ENCODE peak calls at places on chromosomes 7 and 10, in four cellular contexts. B, V, G and E are unnamed samples.

GRCh38 chr10:131398166-131398565 is 86.6 kb upstream of the TCERG1L start:
- DNase-seq in B (no peak), V (no peak), G (no peak), E (no peak)

GRCh38 chr10:93749218-93749799 is 8.4 kb upstream of the LGI1 start:
- DNase-seq in B (peak; percentile 56), V (no peak), G (peak; percentile 90), E (no peak)

GRCh38 chr10:133422821-133423771 is 1.3 kb downstream of the SPRN start:
- DNase-seq in B (peak; percentile 63), V (no peak), G (peak; percentile 66), E (no peak)

GRCh38 chr10:130623680-130624271 is 487.6 kb downstream of the GLRX3 start:
- DNase-seq in B (no peak), V (no peak), G (no peak), E (no peak)

GRCh38 chr10:48573045-48573444 is 31.8 kb downstream of the ARHGAP22 start:
- DNase-seq in B (no peak), V (no peak), G (peak; percentile 3), E (no peak)

GRCh38 chr7:123748171-123748733 is 551 bp downstream of the WASL start:
- DNase-seq in B (peak; percentile 52), V (peak; percentile 28), G (peak; percentile 77), E (peak; percentile 35)

GRCh38 chr10:43194861-43195260 is 56.6 kb downstream of the CSGALNACT2 start:
- DNase-seq in B (peak; percentile 39), V (no peak), G (no peak), E (no peak)

GRCh38 chr7:1354661-1355567 is 104.4 kb downstream of the MICALL2 start:
- DNase-seq in B (no peak), V (no peak), G (no peak), E (no peak)

GRCh38 chr7:108845960-108846359 is 276.3 kb downstream of the DNAJB9 start:
- DNase-seq in B (no peak), V (no peak), G (no peak), E (no peak)

GRCh38 chr10:132421377-132422168 is 24.6 kb downstream of the PWWP2B start:
- DNase-seq in B (no peak), V (peak; percentile 65), G (no peak), E (no peak)

GRCh38 chr7:121960678-121961461 is 87.9 kb downstream of the PTPRZ1 start:
- DNase-seq in B (no peak), V (peak; percentile 51), G (peak; percentile 51), E (no peak)

GRCh38 chr10:97399843-97400545 is 1.1 kb downstream of the RRP12 start:
- DNase-seq in B (no peak), V (peak; percentile 75), G (peak; percentile 73), E (no peak)

GRCh38 chr7:74627699-74628411 is 29.7 kb upstream of the GTF2I start:
- DNase-seq in B (peak; percentile 63), V (no peak), G (peak; percentile 72), E (peak; percentile 40)

GRCh38 chr7:815284-816216 is 16.7 kb upstream of the SUN1 start:
- DNase-seq in B (peak; percentile 90), V (peak; percentile 27), G (peak; percentile 96), E (no peak)

GRCh38 chr7:40716052-40716451 is 581.2 kb downstream of the SUGCT start:
- DNase-seq in B (no peak), V (no peak), G (no peak), E (no peak)

GRCh38 chr7:70620333-70621055 is 511.4 kb upstream of the GALNT17 start:
- DNase-seq in B (no peak), V (no peak), G (peak; percentile 39), E (no peak)

GRCh38 chr10:69874464-69874863 is 72.8 kb downstream of the COL13A1 start:
- DNase-seq in B (no peak), V (peak; percentile 99), G (no peak), E (no peak)

GRCh38 chr10:22027666-22028238 is 24.2 kb upstream of the DNAJC1 start:
- DNase-seq in B (no peak), V (no peak), G (no peak), E (no peak)

GRCh38 chr7:33666526-33666925 is 238.8 kb upstream of the BMPER start:
- DNase-seq in B (no peak), V (peak; percentile 8), G (no peak), E (no peak)

GRCh38 chr10:127577376-127577775 is 28.3 kb downstream of the NPS start:
- DNase-seq in B (no peak), V (peak; percentile 26), G (no peak), E (no peak)

GRCh38 chr7:116772423-116772852 is 89.9 kb upstream of the CAPZA2 start:
- DNase-seq in B (no peak), V (peak; percentile 87), G (no peak), E (no peak)

GRCh38 chr7:54069843-54070242 is 472.3 kb upstream of the VSTM2A start:
- DNase-seq in B (no peak), V (no peak), G (no peak), E (no peak)

GRCh38 chr10:119412244-119412750 is 130.2 kb downstream of the RGS10 start:
- DNase-seq in B (no peak), V (no peak), G (no peak), E (no peak)

GRCh38 chr7:97119747-97120146 is 2.2 kb downstream of the SDHAF3 start:
- DNase-seq in B (no peak), V (no peak), G (no peak), E (no peak)

GRCh38 chr10:62852961-62853702 is 37.0 kb upstream of the EGR2 start:
- DNase-seq in B (no peak), V (no peak), G (no peak), E (no peak)

GRCh38 chr7:159126496-159127345 is 17.9 kb downstream of the VIPR2 start:
- DNase-seq in B (no peak), V (no peak), G (peak; percentile 53), E (no peak)

GRCh38 chr7:69775231-69775771 is 177.0 kb downstream of the AUTS2 start:
- DNase-seq in B (no peak), V (no peak), G (no peak), E (no peak)

GRCh38 chr10:5944389-5945202 is 32.7 kb downstream of the IL15RA start:
- DNase-seq in B (no peak), V (peak; percentile 89), G (no peak), E (no peak)

GRCh38 chr7:151930695-151931094 is 25.6 kb upstream of the GALNTL5 start:
- DNase-seq in B (no peak), V (no peak), G (no peak), E (no peak)

GRCh38 chr7:99260395-99260794 is 12.2 kb upstream of the MYH16 start:
- DNase-seq in B (no peak), V (no peak), G (no peak), E (no peak)

GRCh38 chr7:54292171-54292925 is 249.8 kb upstream of the VSTM2A start:
- DNase-seq in B (no peak), V (no peak), G (peak; percentile 81), E (no peak)

GRCh38 chr10:122159159-122159970 is 111.7 kb upstream of the BTBD16 start:
- DNase-seq in B (no peak), V (no peak), G (peak; percentile 53), E (no peak)

GRCh38 chr10:20858292-20859124 is 38.6 kb downstream of the NEBL start:
- DNase-seq in B (no peak), V (peak; percentile 53), G (no peak), E (no peak)

GRCh38 chr7:43135129-43135528 is 22.7 kb downstream of the HECW1 start:
- DNase-seq in B (no peak), V (peak; percentile 64), G (peak; percentile 71), E (no peak)

DNA sequence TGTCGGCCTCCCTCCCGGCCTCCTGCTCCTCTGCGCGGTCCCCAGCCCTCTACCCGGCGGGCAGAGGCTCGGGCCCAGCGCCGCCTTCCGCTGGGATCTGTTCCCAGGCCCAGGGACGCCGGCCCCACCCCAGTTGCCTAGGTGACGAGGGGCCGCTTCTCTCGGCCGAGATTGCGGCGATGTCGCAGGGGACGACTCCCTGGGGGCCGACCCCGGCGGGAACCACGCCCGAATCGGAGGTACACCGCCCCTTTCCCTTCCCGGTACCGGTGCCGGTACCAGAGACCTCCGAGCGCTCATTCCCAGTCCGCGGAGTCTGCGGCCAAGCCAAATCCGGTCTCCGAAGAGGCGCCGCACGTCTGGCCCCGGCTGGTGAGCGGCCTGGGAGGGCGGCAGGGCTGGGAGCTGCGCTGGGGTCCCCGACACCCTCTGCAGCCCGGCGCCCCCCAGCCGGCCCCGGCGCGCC is at the start of gene CABCOCO1:
- DNase-seq in B (peak; percentile 86), V (peak; percentile 91), G (peak; percentile 93), E (no peak)
- H3K27ac ChIP-seq in B (no peak within 1 kb of the TSS), V (no peak within 1 kb of the TSS), G (no peak within 1 kb of the TSS), E (no peak within 1 kb of the TSS)

GRCh38 chr10:89002234-89002978 is 11.8 kb downstream of the FAS start:
- DNase-seq in B (no peak), V (no peak), G (no peak), E (no peak)
- H3K9ac ChIP-seq in B (no peak overlapping the region), V (no peak overlapping the region), G (no peak overlapping the region), E (no peak overlapping the region)

DNA sequence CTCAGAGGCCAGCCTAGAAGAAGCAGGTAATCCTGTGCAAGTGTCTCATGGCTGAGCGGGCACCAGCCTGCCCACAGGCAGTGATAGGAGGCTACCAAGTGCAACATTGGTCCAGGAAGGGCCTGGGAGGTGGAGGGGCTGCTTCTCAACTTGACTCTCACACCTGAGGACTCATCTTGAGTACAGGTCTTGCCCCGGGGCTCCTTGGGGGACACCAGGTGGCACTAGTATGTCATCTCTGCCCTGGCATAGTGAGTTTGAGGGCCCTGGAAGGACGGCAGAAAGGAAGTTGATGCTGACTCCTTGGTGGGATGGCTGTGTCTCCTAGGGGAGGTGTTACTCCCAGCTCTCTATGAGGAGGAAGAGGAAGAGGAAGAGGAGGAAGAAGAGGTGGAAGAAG is 2.3 kb downstream of the CCDC136 start:
- DNase-seq in B (no peak), V (peak; percentile 16), G (no peak), E (no peak)
- TF ChIP-seq CTCF in B (no peak), V (peak; percentile 42), G (peak; percentile 35), E (peak; percentile 44)

GRCh38 chr10:67836972-67837371 is 1.0 kb downstream of the DNAJC12 start:
- DNase-seq in B (no peak), V (no peak), G (no peak), E (no peak)

GRCh38 chr10:67839957-67840356 is 2.0 kb upstream of the DNAJC12 start:
- DNase-seq in B (no peak), V (peak; percentile 93), G (no peak), E (no peak)

GRCh38 chr10:67836491-67836890 is 1.5 kb downstream of the DNAJC12 start:
- DNase-seq in B (no peak), V (no peak), G (no peak), E (no peak)

GRCh38 chr10:67834375-67834774 is 3.6 kb downstream of the DNAJC12 start:
- DNase-seq in B (no peak), V (no peak), G (no peak), E (no peak)

DNA sequence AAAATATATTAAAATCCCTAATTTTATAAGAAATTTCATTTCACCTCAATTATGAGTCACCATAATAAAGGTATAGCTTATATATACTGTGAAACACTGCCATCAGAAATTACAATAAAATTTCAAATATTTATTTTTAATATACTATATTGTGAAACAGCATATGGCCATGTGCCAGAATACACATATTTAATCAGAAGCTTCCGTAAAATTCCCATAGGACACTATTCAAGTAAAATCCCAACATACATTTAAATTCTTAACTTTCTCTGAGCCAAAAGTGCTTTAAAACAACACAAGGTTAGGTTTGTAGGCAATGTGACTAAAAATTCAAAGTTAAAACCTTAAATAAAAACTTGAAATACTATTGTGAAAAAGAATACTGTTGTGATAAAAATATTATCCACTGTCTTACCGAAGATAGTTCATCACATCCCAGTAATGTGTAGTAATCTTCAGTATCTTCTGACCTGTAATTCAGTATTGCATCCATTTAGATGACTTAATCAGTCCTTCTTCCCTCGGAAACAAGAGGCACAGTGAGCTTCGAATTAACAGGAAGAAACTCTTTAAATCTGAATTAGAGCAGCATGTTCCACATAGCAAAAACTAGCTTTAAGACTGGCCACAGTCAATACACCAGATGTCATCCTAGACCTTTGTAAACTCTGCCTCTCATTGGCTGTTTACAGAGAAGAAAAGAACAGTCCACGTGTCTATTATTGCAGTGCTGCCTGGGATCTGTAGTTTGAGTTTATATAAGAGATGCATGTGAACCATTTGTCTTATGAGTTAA is at the start of gene DNAJC12:
- DNase-seq in B (no peak), V (peak; percentile 78), G (no peak), E (peak; percentile 19)
- H3K27ac ChIP-seq in B (no peak within 1 kb of the TSS), V (peak within 1 kb of the TSS; percentile 63), G (no peak within 1 kb of the TSS), E (peak within 1 kb of the TSS; percentile 9)